ENCODE peak calls at places on chromosome 9, in four cellular contexts. Y is stomach, B is suprapubic skin, H is H1. C is an unnamed sample.

GRCh38 chr9:137467161-137467581 is 8.0 kb upstream of the NSMF start:
- DNase-seq in Y (no peak), B (no peak), H (no peak), C (no peak)

GRCh38 chr9:92607773-92608172 is 62.2 kb downstream of the IPPK start:
- DNase-seq in Y (no peak), B (no peak), H (peak), C (no peak)

GRCh38 chr9:131279927-131280530 is 3.7 kb upstream of the FAM78A start:
- DNase-seq in Y (no peak), B (no peak), H (no peak), C (no peak)

GRCh38 chr9:6247266-6247665 is 31.7 kb downstream of the IL33 start:
- DNase-seq in Y (no peak), B (no peak), H (no peak), C (no peak)

GRCh38 chr9:93886911-93887310 is 68.2 kb downstream of the BARX1 start:
- DNase-seq in Y (no peak), B (no peak), H (peak), C (no peak)

GRCh38 chr9:120619751-120620655 is 40.0 kb upstream of the CDK5RAP2 start:
- DNase-seq in Y (peak), B (no peak), H (peak), C (peak)

GRCh38 chr9:130885422-130886375 is 10.9 kb downstream of the QRFP start:
- DNase-seq in Y (no peak), B (no peak), H (no peak), C (no peak)

GRCh38 chr9:130962418-130963316 is 23.6 kb upstream of the FIBCD1 start:
- DNase-seq in Y (peak), B (no peak), H (no peak), C (no peak)

GRCh38 chr9:99305820-99306811 is 84.0 kb downstream of the SEC61B start:
- DNase-seq in Y (no peak), B (no peak), H (no peak), C (peak)

GRCh38 chr9:72022846-72023245 is 37.6 kb downstream of the C9orf57 start:
- DNase-seq in Y (no peak), B (no peak), H (no peak), C (no peak)

GRCh38 chr9:121816845-121817450 is 165.5 kb downstream of the DAB2IP start:
- DNase-seq in Y (no peak), B (no peak), H (no peak), C (no peak)

GRCh38 chr9:131393622-131394463 is at the start of gene PRRC2B:
- DNase-seq in Y (peak), B (peak), H (peak), C (peak)

GRCh38 chr9:134619983-134620612 is 21.5 kb upstream of the COL5A1 start:
- DNase-seq in Y (no peak), B (no peak), H (peak), C (peak)

GRCh38 chr9:15304620-15305019 is 2.4 kb downstream of the TTC39B start:
- DNase-seq in Y (no peak), B (no peak), H (peak), C (no peak)

GRCh38 chr9:6000955-6001354 is 14.5 kb downstream of the RANBP6 start:
- DNase-seq in Y (no peak), B (no peak), H (no peak), C (no peak)

GRCh38 chr9:91192379-91192775 is 169.3 kb downstream of the AUH start:
- DNase-seq in Y (no peak), B (no peak), H (peak), C (no peak)

GRCh38 chr9:110125207-110125751 is 82.7 kb downstream of the C9orf152 start:
- DNase-seq in Y (peak), B (peak), H (peak), C (peak)

GRCh38 chr9:110321055-110321454 is 16.6 kb downstream of the TXNDC8 start:
- DNase-seq in Y (no peak), B (no peak), H (no peak), C (no peak)

GRCh38 chr9:84137968-84138367 is 157.4 kb downstream of the RMI1 start:
- DNase-seq in Y (no peak), B (no peak), H (no peak), C (no peak)

GRCh38 chr9:93592389-93593021 is 16.1 kb downstream of the PHF2 start:
- DNase-seq in Y (no peak), B (peak), H (peak), C (no peak)

GRCh38 chr9:113712053-113712452 is 164.1 kb upstream of the ZNF618 start:
- DNase-seq in Y (peak), B (no peak), H (peak), C (peak)
- TF ChIP-seq POLR2AphosphoS5 in Y (peak), B (no peak), H (no peak), C (no peak)

DNA sequence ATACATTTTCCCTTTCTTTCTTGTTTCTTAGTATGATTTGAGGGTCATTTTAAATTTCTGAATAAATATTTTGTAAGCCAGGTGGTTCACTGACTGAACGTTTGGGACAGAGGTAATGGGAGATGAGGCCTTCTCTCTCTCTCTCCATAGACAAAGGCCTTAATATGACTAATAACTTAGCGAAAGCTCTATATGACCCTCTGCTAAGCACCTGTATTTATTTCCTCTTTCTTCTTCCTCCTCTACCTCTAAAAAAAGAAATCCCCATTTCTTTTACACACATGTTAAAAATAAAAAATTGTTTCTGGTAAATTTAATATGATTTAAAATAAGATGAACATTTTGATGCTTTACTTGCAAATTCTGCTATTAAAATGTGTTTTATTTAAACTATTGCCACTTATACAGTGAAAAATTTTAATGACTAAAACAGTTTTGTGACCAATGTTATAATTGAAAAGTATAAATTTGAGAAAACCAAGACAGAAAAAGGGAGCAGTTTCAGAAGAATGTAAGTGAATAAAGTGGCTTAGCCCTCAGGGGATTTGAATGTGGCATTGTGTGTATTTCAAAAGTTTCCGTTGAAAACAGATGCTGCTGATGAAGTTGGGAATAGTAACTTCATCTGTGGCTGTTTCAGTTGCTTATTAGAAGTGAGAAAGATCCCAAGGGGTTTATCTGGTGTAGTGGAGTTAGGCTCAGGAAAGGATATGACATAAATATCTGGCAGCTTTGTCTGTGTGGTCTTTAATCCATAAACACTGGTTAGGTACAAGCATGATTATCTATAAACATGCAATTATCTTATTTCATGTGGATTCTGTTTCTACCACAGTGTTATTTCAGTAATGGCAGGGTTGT is 128.6 kb upstream of the GRHPR start:
- DNase-seq in Y (no peak), B (no peak), H (no peak), C (no peak)
- H3K4me3 ChIP-seq in Y (no peak), B (no peak), H (no peak), C (no peak)

GRCh38 chr9:9483175-9483574 is 1129.6 kb downstream of the PTPRD start:
- DNase-seq in Y (no peak), B (no peak), H (no peak), C (no peak)
- TF ChIP-seq EP300 in Y (no peak), B (no peak), H (no peak), C (no peak)

GRCh38 chr9:129637102-129637501 is 4.8 kb downstream of the ASB6 start:
- DNase-seq in Y (no peak), B (no peak), H (no peak), C (no peak)
- TF ChIP-seq POLR2AphosphoS5 in Y (no peak), B (no peak), H (no peak), C (no peak)

DNA sequence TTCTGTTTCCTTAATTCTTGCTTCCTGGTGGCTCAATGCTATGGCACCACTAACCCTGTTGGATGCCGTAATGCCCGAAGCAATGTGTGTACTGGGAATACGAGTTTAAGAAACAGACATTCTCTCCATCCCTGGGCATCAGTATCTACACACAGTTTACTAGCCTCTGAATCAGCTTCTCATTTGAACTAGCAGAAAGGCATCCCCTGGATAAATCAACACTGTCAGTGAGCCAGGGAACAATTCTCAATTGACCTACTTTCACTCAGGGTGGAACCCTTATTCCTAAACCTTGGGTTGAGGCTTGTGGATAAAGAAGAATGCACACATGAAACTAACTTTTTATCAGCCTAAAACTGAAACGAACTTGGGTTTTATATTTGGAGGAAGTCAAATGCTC is 331.0 kb downstream of the GADD45G start:
- DNase-seq in Y (no peak), B (no peak), H (no peak), C (no peak)
- H3K4me3 ChIP-seq in Y (no peak), B (no peak), H (no peak), C (no peak)

GRCh38 chr9:107750741-107751521 is 261.4 kb upstream of the KLF4 start:
- DNase-seq in Y (peak), B (peak), H (no peak), C (peak)
- TF ChIP-seq EP300 in Y (no peak), B (no peak), H (no peak), C (peak)

DNA sequence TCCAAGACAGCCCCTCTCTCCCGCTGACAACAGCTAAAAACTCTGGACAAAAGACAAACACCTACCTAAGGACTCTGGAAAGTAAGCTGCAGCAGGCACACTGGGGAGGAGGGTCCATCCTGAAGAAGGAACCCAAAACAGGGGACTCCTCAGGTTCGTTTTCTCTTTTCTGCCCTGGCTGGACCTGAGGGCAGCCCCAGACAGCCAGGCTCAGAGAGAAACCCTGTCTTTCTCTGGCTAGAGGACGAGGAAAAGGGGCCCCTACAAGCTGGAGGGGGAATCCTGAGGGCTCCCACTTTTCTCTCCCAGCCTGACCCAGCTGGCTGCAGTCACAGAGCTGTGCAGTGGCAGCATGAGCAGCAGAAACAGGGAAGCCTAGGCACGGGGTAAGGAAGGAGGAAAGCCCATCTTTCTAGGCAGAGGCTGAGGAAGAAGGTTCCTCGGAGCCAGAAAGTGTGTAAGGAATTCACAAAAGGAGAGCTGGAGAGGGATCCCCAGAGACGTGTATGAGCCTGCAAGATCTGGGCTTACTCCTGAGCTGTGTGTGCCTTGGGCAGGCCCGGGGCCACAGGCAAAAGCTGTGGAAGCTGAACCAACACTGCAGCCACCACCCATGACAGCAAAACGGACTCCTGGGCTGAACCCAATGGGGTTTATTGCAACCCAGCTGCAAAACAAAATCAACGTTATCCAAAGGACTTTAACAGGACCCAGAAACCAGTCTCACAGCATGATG is 16.3 kb downstream of the CAMSAP1 start:
- DNase-seq in Y (peak), B (no peak), H (no peak), C (no peak)
- TF ChIP-seq POLR2AphosphoS5 in Y (no peak), B (no peak), H (no peak), C (no peak)

DNA sequence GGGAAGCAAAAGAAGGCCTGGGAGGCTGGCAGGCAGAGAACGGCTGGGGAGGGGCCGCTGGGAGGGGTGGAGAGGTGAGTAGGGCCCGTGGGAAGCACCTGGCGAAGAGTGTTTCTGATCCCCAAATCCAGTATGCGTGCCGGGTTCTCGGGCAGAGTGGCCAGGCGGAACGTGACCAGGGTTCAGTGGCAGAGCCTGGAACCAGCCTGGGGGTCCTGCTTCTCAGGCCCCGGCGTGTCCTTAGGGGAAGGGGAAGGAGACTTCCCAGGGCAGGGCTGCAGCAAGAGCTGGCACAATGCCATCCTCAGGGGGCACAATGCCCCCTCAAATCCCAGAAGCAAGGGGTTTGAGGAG is 25.5 kb upstream of the IER5L start:
- DNase-seq in Y (no peak), B (no peak), H (no peak), C (peak)
- H3K4me3 ChIP-seq in Y (peak), B (peak), H (no peak), C (peak)

DNA sequence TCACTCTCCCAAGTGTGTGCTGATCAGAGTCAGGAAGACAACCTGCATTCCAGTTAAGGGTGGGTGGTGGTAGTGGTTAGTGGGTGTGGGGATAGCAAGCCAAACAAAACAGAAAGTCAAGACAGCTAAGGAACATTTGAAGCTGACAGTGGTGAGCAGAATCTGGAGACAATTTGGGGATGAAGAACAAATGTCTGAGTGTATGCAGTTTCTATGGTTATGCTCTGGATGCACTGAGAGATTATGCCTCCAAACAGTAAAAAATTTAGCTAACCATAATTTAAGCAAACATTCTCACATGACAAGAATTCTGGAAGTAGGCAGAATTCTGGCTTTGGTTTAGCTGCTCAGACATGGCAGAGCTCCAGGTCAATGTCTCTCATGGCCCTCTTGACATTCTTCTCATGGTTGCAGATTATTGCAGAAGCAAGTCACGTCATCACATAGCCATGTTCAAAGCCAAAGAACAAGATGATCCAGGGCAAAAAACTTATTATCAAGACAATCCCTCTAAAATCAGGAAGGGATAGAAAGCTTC is 148.7 kb downstream of the LURAP1L start:
- DNase-seq in Y (no peak), B (no peak), H (no peak), C (no peak)
- TF ChIP-seq EP300 in Y (peak), B (no peak), H (no peak), C (peak)